ENCODE peak calls at places on chromosomes 12 and 14, in nine cellular contexts. One of them, this sample, is unnamed.

GRCh38 chr14:102293784-102294183 is 11.2 kb downstream of the MOK start:
- DNase-seq in adrenal gland: no peak
- DNase-seq in NCI-H1417 treated with DMSO at 0.1 percent for 48 hours: no peak
- DNase-seq in endothelial cell: no peak
- DNase-seq in cardiac fibroblast: peak
- DNase-seq in NCI-H2107: no peak
- DNase-seq in HuH-7: no peak
- DNase-seq in HCEC 1CT: no peak
- DNase-seq in stimulated activated CD4-positive, alpha-beta T cell treated with anti-CD3 and anti-CD28 coated beads, Interleukin-1b, Interleukin-23, amount 100 ng/mL, for 1 hour: no peak
- DNase-seq in this sample: no peak

GRCh38 chr12:122827258-122827657 is 8.0 kb upstream of the HIP1R start:
- DNase-seq in adrenal gland: no peak
- DNase-seq in HuH-7: no peak
- DNase-seq in HCEC 1CT: no peak
- DNase-seq in cardiac fibroblast: no peak
- DNase-seq in NCI-H2107: no peak
- DNase-seq in NCI-H1417 treated with DMSO at 0.1 percent for 48 hours: no peak
- DNase-seq in stimulated activated CD4-positive, alpha-beta T cell treated with anti-CD3 and anti-CD28 coated beads, Interleukin-1b, Interleukin-23, amount 100 ng/mL, for 1 hour: no peak
- DNase-seq in endothelial cell: no peak
- DNase-seq in this sample: no peak

GRCh38 chr12:76874491-76875190 is 4.2 kb downstream of the CSRP2 start:
- DNase-seq in NCI-H1417 treated with DMSO at 0.1 percent for 48 hours: no peak
- DNase-seq in adrenal gland: no peak
- DNase-seq in HuH-7: no peak
- DNase-seq in HCEC 1CT: no peak
- DNase-seq in NCI-H2107: no peak
- DNase-seq in cardiac fibroblast: no peak
- DNase-seq in endothelial cell: no peak
- DNase-seq in stimulated activated CD4-positive, alpha-beta T cell treated with anti-CD3 and anti-CD28 coated beads, Interleukin-1b, Interleukin-23, amount 100 ng/mL, for 1 hour: no peak
- DNase-seq in this sample: no peak

GRCh38 chr12:16531623-16532022 is 74.3 kb downstream of the LMO3 start:
- DNase-seq in cardiac fibroblast: no peak
- DNase-seq in stimulated activated CD4-positive, alpha-beta T cell treated with anti-CD3 and anti-CD28 coated beads, Interleukin-1b, Interleukin-23, amount 100 ng/mL, for 1 hour: no peak
- DNase-seq in adrenal gland: no peak
- DNase-seq in HCEC 1CT: no peak
- DNase-seq in NCI-H2107: peak
- DNase-seq in NCI-H1417 treated with DMSO at 0.1 percent for 48 hours: peak
- DNase-seq in HuH-7: no peak
- DNase-seq in endothelial cell: no peak
- DNase-seq in this sample: peak

GRCh38 chr14:50821471-50822464 is 9.2 kb downstream of the NIN start:
- DNase-seq in stimulated activated CD4-positive, alpha-beta T cell treated with anti-CD3 and anti-CD28 coated beads, Interleukin-1b, Interleukin-23, amount 100 ng/mL, for 1 hour: no peak
- DNase-seq in HCEC 1CT: no peak
- DNase-seq in NCI-H1417 treated with DMSO at 0.1 percent for 48 hours: no peak
- DNase-seq in adrenal gland: no peak
- DNase-seq in cardiac fibroblast: no peak
- DNase-seq in NCI-H2107: no peak
- DNase-seq in endothelial cell: no peak
- DNase-seq in HuH-7: no peak
- DNase-seq in this sample: no peak

GRCh38 chr12:89949457-89950195 is 241.0 kb upstream of the ATP2B1 start:
- DNase-seq in HCEC 1CT: peak
- DNase-seq in HuH-7: no peak
- DNase-seq in NCI-H2107: no peak
- DNase-seq in cardiac fibroblast: peak
- DNase-seq in stimulated activated CD4-positive, alpha-beta T cell treated with anti-CD3 and anti-CD28 coated beads, Interleukin-1b, Interleukin-23, amount 100 ng/mL, for 1 hour: peak
- DNase-seq in adrenal gland: no peak
- DNase-seq in NCI-H1417 treated with DMSO at 0.1 percent for 48 hours: no peak
- DNase-seq in endothelial cell: peak
- DNase-seq in this sample: no peak

GRCh38 chr12:124544311-124544970 is 23.0 kb downstream of the NCOR2 start:
- DNase-seq in stimulated activated CD4-positive, alpha-beta T cell treated with anti-CD3 and anti-CD28 coated beads, Interleukin-1b, Interleukin-23, amount 100 ng/mL, for 1 hour: no peak
- DNase-seq in adrenal gland: no peak
- DNase-seq in HCEC 1CT: no peak
- DNase-seq in HuH-7: no peak
- DNase-seq in NCI-H2107: no peak
- DNase-seq in cardiac fibroblast: no peak
- DNase-seq in endothelial cell: no peak
- DNase-seq in NCI-H1417 treated with DMSO at 0.1 percent for 48 hours: no peak
- DNase-seq in this sample: no peak

GRCh38 chr14:47929334-47929733 is 253.9 kb upstream of the MDGA2 start:
- DNase-seq in stimulated activated CD4-positive, alpha-beta T cell treated with anti-CD3 and anti-CD28 coated beads, Interleukin-1b, Interleukin-23, amount 100 ng/mL, for 1 hour: no peak
- DNase-seq in NCI-H1417 treated with DMSO at 0.1 percent for 48 hours: no peak
- DNase-seq in NCI-H2107: no peak
- DNase-seq in cardiac fibroblast: no peak
- DNase-seq in HuH-7: no peak
- DNase-seq in endothelial cell: no peak
- DNase-seq in HCEC 1CT: no peak
- DNase-seq in adrenal gland: no peak
- DNase-seq in this sample: no peak

GRCh38 chr12:131357920-131358319 is 353.0 kb upstream of the SFSWAP start:
- DNase-seq in cardiac fibroblast: no peak
- DNase-seq in stimulated activated CD4-positive, alpha-beta T cell treated with anti-CD3 and anti-CD28 coated beads, Interleukin-1b, Interleukin-23, amount 100 ng/mL, for 1 hour: no peak
- DNase-seq in HuH-7: no peak
- DNase-seq in NCI-H1417 treated with DMSO at 0.1 percent for 48 hours: no peak
- DNase-seq in NCI-H2107: no peak
- DNase-seq in adrenal gland: no peak
- DNase-seq in HCEC 1CT: no peak
- DNase-seq in endothelial cell: no peak
- DNase-seq in this sample: no peak

GRCh38 chr14:69643430-69644200 is 32.2 kb downstream of the SUSD6 start:
- DNase-seq in HuH-7: no peak
- DNase-seq in HCEC 1CT: peak
- DNase-seq in cardiac fibroblast: no peak
- DNase-seq in stimulated activated CD4-positive, alpha-beta T cell treated with anti-CD3 and anti-CD28 coated beads, Interleukin-1b, Interleukin-23, amount 100 ng/mL, for 1 hour: peak
- DNase-seq in endothelial cell: no peak
- DNase-seq in NCI-H1417 treated with DMSO at 0.1 percent for 48 hours: peak
- DNase-seq in NCI-H2107: peak
- DNase-seq in adrenal gland: peak
- DNase-seq in this sample: peak

GRCh38 chr12:70290126-70290525 is 46.9 kb downstream of the CNOT2 start:
- DNase-seq in endothelial cell: no peak
- DNase-seq in cardiac fibroblast: peak
- DNase-seq in stimulated activated CD4-positive, alpha-beta T cell treated with anti-CD3 and anti-CD28 coated beads, Interleukin-1b, Interleukin-23, amount 100 ng/mL, for 1 hour: no peak
- DNase-seq in NCI-H2107: no peak
- DNase-seq in adrenal gland: no peak
- DNase-seq in HuH-7: no peak
- DNase-seq in HCEC 1CT: no peak
- DNase-seq in NCI-H1417 treated with DMSO at 0.1 percent for 48 hours: no peak
- DNase-seq in this sample: no peak

GRCh38 chr12:53388932-53389331 is 9.0 kb downstream of the SP1 start:
- DNase-seq in HuH-7: no peak
- DNase-seq in HCEC 1CT: no peak
- DNase-seq in cardiac fibroblast: no peak
- DNase-seq in NCI-H1417 treated with DMSO at 0.1 percent for 48 hours: no peak
- DNase-seq in NCI-H2107: no peak
- DNase-seq in endothelial cell: no peak
- DNase-seq in adrenal gland: no peak
- DNase-seq in stimulated activated CD4-positive, alpha-beta T cell treated with anti-CD3 and anti-CD28 coated beads, Interleukin-1b, Interleukin-23, amount 100 ng/mL, for 1 hour: no peak
- DNase-seq in this sample: no peak

GRCh38 chr12:1620093-1620492 is 8.9 kb upstream of the WNT5B start:
- DNase-seq in adrenal gland: no peak
- DNase-seq in stimulated activated CD4-positive, alpha-beta T cell treated with anti-CD3 and anti-CD28 coated beads, Interleukin-1b, Interleukin-23, amount 100 ng/mL, for 1 hour: no peak
- DNase-seq in NCI-H1417 treated with DMSO at 0.1 percent for 48 hours: no peak
- DNase-seq in NCI-H2107: no peak
- DNase-seq in endothelial cell: no peak
- DNase-seq in HuH-7: no peak
- DNase-seq in HCEC 1CT: no peak
- DNase-seq in cardiac fibroblast: no peak
- DNase-seq in this sample: no peak

GRCh38 chr14:73239463-73240241 is 2.3 kb downstream of the PAPLN start:
- DNase-seq in NCI-H2107: no peak
- DNase-seq in NCI-H1417 treated with DMSO at 0.1 percent for 48 hours: no peak
- DNase-seq in stimulated activated CD4-positive, alpha-beta T cell treated with anti-CD3 and anti-CD28 coated beads, Interleukin-1b, Interleukin-23, amount 100 ng/mL, for 1 hour: no peak
- DNase-seq in endothelial cell: peak
- DNase-seq in cardiac fibroblast: peak
- DNase-seq in HuH-7: peak
- DNase-seq in adrenal gland: peak
- DNase-seq in HCEC 1CT: peak
- DNase-seq in this sample: no peak

GRCh38 chr14:83485591-83485990 is 1951.9 kb upstream of the SEL1L start:
- DNase-seq in NCI-H1417 treated with DMSO at 0.1 percent for 48 hours: no peak
- DNase-seq in HuH-7: no peak
- DNase-seq in stimulated activated CD4-positive, alpha-beta T cell treated with anti-CD3 and anti-CD28 coated beads, Interleukin-1b, Interleukin-23, amount 100 ng/mL, for 1 hour: no peak
- DNase-seq in NCI-H2107: no peak
- DNase-seq in adrenal gland: no peak
- DNase-seq in HCEC 1CT: peak
- DNase-seq in endothelial cell: no peak
- DNase-seq in cardiac fibroblast: no peak
- DNase-seq in this sample: no peak

GRCh38 chr12:65450610-65451009 is 172.1 kb downstream of the MSRB3 start:
- DNase-seq in endothelial cell: no peak
- DNase-seq in HuH-7: no peak
- DNase-seq in cardiac fibroblast: no peak
- DNase-seq in HCEC 1CT: no peak
- DNase-seq in adrenal gland: no peak
- DNase-seq in NCI-H2107: no peak
- DNase-seq in NCI-H1417 treated with DMSO at 0.1 percent for 48 hours: no peak
- DNase-seq in stimulated activated CD4-positive, alpha-beta T cell treated with anti-CD3 and anti-CD28 coated beads, Interleukin-1b, Interleukin-23, amount 100 ng/mL, for 1 hour: no peak
- DNase-seq in this sample: no peak

GRCh38 chr14:102541771-102542170 is 32.2 kb upstream of the ANKRD9 start:
- DNase-seq in stimulated activated CD4-positive, alpha-beta T cell treated with anti-CD3 and anti-CD28 coated beads, Interleukin-1b, Interleukin-23, amount 100 ng/mL, for 1 hour: no peak
- DNase-seq in adrenal gland: no peak
- DNase-seq in NCI-H1417 treated with DMSO at 0.1 percent for 48 hours: no peak
- DNase-seq in NCI-H2107: no peak
- DNase-seq in endothelial cell: no peak
- DNase-seq in HCEC 1CT: no peak
- DNase-seq in cardiac fibroblast: no peak
- DNase-seq in HuH-7: no peak
- DNase-seq in this sample: no peak

GRCh38 chr12:113397497-113398197 is 6.0 kb downstream of the SDS start:
- DNase-seq in HuH-7: no peak
- DNase-seq in NCI-H1417 treated with DMSO at 0.1 percent for 48 hours: no peak
- DNase-seq in adrenal gland: no peak
- DNase-seq in NCI-H2107: no peak
- DNase-seq in HCEC 1CT: no peak
- DNase-seq in stimulated activated CD4-positive, alpha-beta T cell treated with anti-CD3 and anti-CD28 coated beads, Interleukin-1b, Interleukin-23, amount 100 ng/mL, for 1 hour: no peak
- DNase-seq in cardiac fibroblast: no peak
- DNase-seq in endothelial cell: no peak
- DNase-seq in this sample: no peak

GRCh38 chr12:28172434-28173030 is 17.7 kb upstream of the CCDC91 start:
- DNase-seq in stimulated activated CD4-positive, alpha-beta T cell treated with anti-CD3 and anti-CD28 coated beads, Interleukin-1b, Interleukin-23, amount 100 ng/mL, for 1 hour: no peak
- DNase-seq in adrenal gland: no peak
- DNase-seq in HCEC 1CT: peak
- DNase-seq in endothelial cell: peak
- DNase-seq in HuH-7: peak
- DNase-seq in NCI-H1417 treated with DMSO at 0.1 percent for 48 hours: no peak
- DNase-seq in cardiac fibroblast: peak
- DNase-seq in NCI-H2107: no peak
- DNase-seq in this sample: peak

GRCh38 chr12:6825398-6826124 is 2.6 kb upstream of the P3H3 start:
- DNase-seq in HCEC 1CT: peak
- DNase-seq in NCI-H1417 treated with DMSO at 0.1 percent for 48 hours: peak
- DNase-seq in endothelial cell: peak
- DNase-seq in stimulated activated CD4-positive, alpha-beta T cell treated with anti-CD3 and anti-CD28 coated beads, Interleukin-1b, Interleukin-23, amount 100 ng/mL, for 1 hour: peak
- DNase-seq in NCI-H2107: peak
- DNase-seq in cardiac fibroblast: peak
- DNase-seq in adrenal gland: peak
- DNase-seq in HuH-7: peak
- DNase-seq in this sample: peak

This sample was measured in NCI-H1930.